ENCODE peak calls at places on chromosome 21, in six cellular contexts. A is upper lobe of right lung; S is HepG2; Q is CD4-positive, alpha-beta memory T cell; V is IMR-90; E is tibial nerve. N is an unnamed sample.

GRCh38 chr21:36785615-36786014 is 86.7 kb downstream of the SIM2 start:
- DNase-seq in Q (no peak), E (no peak), S (no peak), V (peak; percentile 25), A (no peak), N (no peak)

GRCh38 chr21:39180429-39181019 is 2.7 kb downstream of the PSMG1 start:
- DNase-seq in V (no peak), E (no peak), Q (peak; percentile 19), A (no peak), S (no peak), N (no peak)

GRCh38 chr21:25179116-25179515 is 428.2 kb downstream of the MRPL39 start:
- DNase-seq in V (peak; percentile 30), A (no peak), Q (no peak), S (no peak), E (no peak), N (no peak)

GRCh38 chr21:36841866-36842265 is 124.6 kb downstream of the HLCS start:
- DNase-seq in A (no peak), Q (no peak), S (no peak), V (peak; percentile 81), E (no peak), N (no peak)

GRCh38 chr21:29163381-29164115 is 33.1 kb downstream of the MAP3K7CL start:
- DNase-seq in Q (no peak), E (no peak), V (no peak), A (no peak), S (no peak), N (no peak)

GRCh38 chr21:29181799-29182470 is 51.5 kb downstream of the MAP3K7CL start:
- DNase-seq in S (peak; percentile 40), Q (no peak), E (no peak), V (peak; percentile 95), A (no peak), N (no peak)

GRCh38 chr21:25970254-25970930 is 200.2 kb downstream of the APP start:
- DNase-seq in A (no peak), Q (no peak), E (no peak), V (no peak), S (no peak), N (no peak)

GRCh38 chr21:24353492-24353891 is 1253.8 kb downstream of the MRPL39 start:
- DNase-seq in S (no peak), V (no peak), A (no peak), Q (no peak), E (no peak), N (no peak)

GRCh38 chr21:37207441-37208009 is 59.6 kb downstream of the VPS26C start:
- DNase-seq in V (no peak), A (no peak), S (peak; percentile 93), E (no peak), Q (no peak), N (no peak)

GRCh38 chr21:25790122-25790951 is 55.6 kb downstream of the GABPA start:
- DNase-seq in V (peak; percentile 41), Q (peak; percentile 9), S (peak; percentile 19), E (no peak), A (no peak), N (no peak)

GRCh38 chr21:10273196-10273595 is 248.2 kb upstream of the TPTE start:
- DNase-seq in V (no peak), Q (no peak), S (no peak), E (no peak), A (no peak), N (no peak)

GRCh38 chr21:38188037-38188436 is 68.8 kb upstream of the KCNJ15 start:
- DNase-seq in A (no peak), V (no peak), E (no peak), S (no peak), Q (no peak), N (no peak)

GRCh38 chr21:45989355-45990048 is 7.9 kb downstream of the COL6A1 start:
- DNase-seq in S (no peak), E (peak; percentile 11), Q (no peak), V (no peak), A (peak; percentile 66), N (no peak)

GRCh38 chr21:39183272-39184049 is at the start of gene PSMG1:
- DNase-seq in Q (peak; percentile 94), S (peak; percentile 88), E (peak; percentile 91), V (peak; percentile 90), A (peak; percentile 99), N (peak; percentile 89)

GRCh38 chr21:15742694-15743093 is 12.9 kb downstream of the USP25 start:
- DNase-seq in A (no peak), Q (no peak), E (no peak), V (no peak), S (no peak), N (no peak)

GRCh38 chr21:31509108-31510017 is 150.1 kb upstream of the SOD1 start:
- DNase-seq in V (no peak), S (peak; percentile 18), A (no peak), E (no peak), Q (peak; percentile 57), N (peak; percentile 59)

GRCh38 chr21:36330904-36331303 is 10.9 kb downstream of the MORC3 start:
- DNase-seq in Q (peak; percentile 53), S (peak; percentile 51), E (no peak), V (peak; percentile 60), A (no peak), N (peak; percentile 41)

GRCh38 chr21:28761709-28762356 is 230.8 kb downstream of the LTN1 start:
- DNase-seq in V (peak; percentile 52), A (no peak), Q (no peak), S (no peak), E (no peak), N (no peak)

GRCh38 chr21:32270748-32271147 is 8.1 kb downstream of the MIS18A start:
- DNase-seq in V (no peak), Q (no peak), A (no peak), S (no peak), E (no peak), N (no peak)

GRCh38 chr21:46041183-46041582 is 56.7 kb upstream of the COL6A2 start:
- DNase-seq in A (no peak), V (no peak), S (no peak), Q (no peak), E (no peak), N (no peak)

DNA sequence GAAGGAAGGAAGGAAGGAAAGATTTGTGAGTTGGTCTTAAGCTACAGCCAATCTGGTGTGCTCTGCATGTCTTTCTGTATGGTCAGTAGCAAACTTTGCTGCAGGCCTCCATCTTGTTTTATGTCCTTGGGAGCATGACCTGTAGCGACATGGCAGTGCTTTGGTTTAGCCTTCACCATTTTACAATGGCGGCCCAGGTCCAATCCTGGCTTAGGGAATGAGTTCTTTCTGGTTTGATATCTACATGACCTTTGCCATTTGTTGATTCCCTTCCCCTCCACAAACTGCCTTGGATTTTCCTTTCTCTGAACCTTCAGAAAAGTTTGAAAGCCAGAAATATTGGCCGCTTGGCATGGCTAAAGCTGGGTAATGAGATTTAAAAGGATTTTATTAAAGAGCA is 30.5 kb upstream of the TSPEAR start:
- DNase-seq in S (no peak), A (no peak), V (no peak), Q (no peak), E (no peak), N (no peak)
- H3K9me3 ChIP-seq in S (no peaks in the 10 kb centered on the region), A (no peaks in the 10 kb centered on the region), V (peaks cover 28% of the 10 kb centered on the region), Q (no peaks in the 10 kb centered on the region), E (no peaks in the 10 kb centered on the region), N (no peaks in the 10 kb centered on the region)

GRCh38 chr21:41558842-41559241 is 50.9 kb upstream of the TMPRSS2 start:
- DNase-seq in V (no peak), Q (no peak), S (no peak), A (no peak), E (no peak), N (no peak)

GRCh38 chr21:41557884-41558283 is 49.9 kb upstream of the TMPRSS2 start:
- DNase-seq in E (no peak), Q (no peak), V (no peak), A (no peak), S (peak; percentile 18), N (no peak)

GRCh38 chr21:41559658-41560599 is 52.0 kb upstream of the TMPRSS2 start:
- DNase-seq in S (no peak), V (no peak), A (no peak), E (no peak), Q (no peak), N (no peak)

GRCh38 chr21:41552254-41552653 is 44.3 kb upstream of the TMPRSS2 start:
- DNase-seq in S (no peak), V (no peak), Q (no peak), A (no peak), E (no peak), N (no peak)

GRCh38 chr21:41555053-41555452 is 47.1 kb upstream of the TMPRSS2 start:
- DNase-seq in S (no peak), A (no peak), E (no peak), V (no peak), Q (no peak), N (no peak)
- H3K9me3 ChIP-seq in S (no peaks in the 10 kb centered on the region), A (no peaks in the 10 kb centered on the region), E (no peaks in the 10 kb centered on the region), V (no peaks in the 10 kb centered on the region), Q (no peaks in the 10 kb centered on the region), N (no peaks in the 10 kb centered on the region)

GRCh38 chr21:42493109-42494060 is 2.6 kb downstream of the RSPH1 start:
- DNase-seq in V (no peak), A (no peak), S (no peak), E (no peak), Q (no peak), N (no peak)

GRCh38 chr21:42489006-42489563 is 6.9 kb downstream of the RSPH1 start:
- DNase-seq in A (no peak), E (no peak), S (no peak), V (no peak), Q (no peak), N (no peak)

GRCh38 chr21:42490735-42491134 is 5.3 kb downstream of the RSPH1 start:
- DNase-seq in Q (no peak), S (no peak), V (no peak), E (no peak), A (no peak), N (no peak)

GRCh38 chr21:42489991-42490390 is 6.0 kb downstream of the RSPH1 start:
- DNase-seq in A (no peak), Q (no peak), S (no peak), V (no peak), E (no peak), N (no peak)

DNA sequence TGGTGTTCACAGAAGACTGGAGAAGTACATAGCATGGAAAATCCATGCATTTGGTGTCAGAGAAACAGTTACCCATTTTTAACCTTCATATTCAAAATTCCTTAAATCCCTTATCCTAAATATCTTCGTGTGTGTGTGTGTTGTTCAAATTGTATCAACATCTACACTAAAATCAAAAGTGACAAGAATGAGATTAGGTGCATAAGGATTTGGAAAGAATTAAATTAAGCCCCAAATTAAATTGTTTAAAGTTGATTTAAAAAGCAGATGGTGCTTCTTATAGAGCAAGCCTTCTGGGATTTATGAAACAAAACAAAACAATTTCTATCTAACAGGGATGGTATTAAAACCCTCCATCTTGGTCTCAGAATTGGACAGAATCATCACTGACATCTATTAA is 4.7 kb downstream of the RSPH1 start:
- DNase-seq in V (no peak), Q (no peak), E (no peak), A (no peak), S (no peak), N (no peak)
- H3K9me3 ChIP-seq in V (no peaks in the 10 kb centered on the region), Q (no peaks in the 10 kb centered on the region), E (no peaks in the 10 kb centered on the region), A (no peaks in the 10 kb centered on the region), S (peaks cover 5% of the 10 kb centered on the region), N (no peaks in the 10 kb centered on the region)

GRCh38 chr21:7916329-7917303 is 2604.8 kb upstream of the TPTE start:
- DNase-seq in S (no peak), E (no peak), V (no peak), A (no peak), Q (no peak), N (no peak)

DNA sequence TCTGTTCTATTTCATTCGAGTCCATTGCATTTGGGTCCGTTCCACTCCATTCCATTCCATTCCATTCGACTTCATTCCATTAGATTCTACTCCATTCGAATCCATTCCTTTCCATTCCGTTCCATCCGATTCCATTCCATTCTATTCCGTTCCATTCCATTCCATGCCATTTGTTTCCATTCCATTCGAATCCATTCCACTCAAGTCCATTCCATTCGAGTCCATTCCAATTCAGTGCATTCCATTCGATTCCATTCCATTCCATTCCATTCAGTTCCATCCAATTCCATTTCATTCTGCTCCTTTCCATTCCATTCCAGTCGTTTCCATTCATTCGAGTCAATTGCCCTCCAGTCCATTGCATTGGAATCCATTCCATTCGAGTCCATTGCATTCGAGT is 2603.7 kb upstream of the TPTE start:
- DNase-seq in E (no peak), A (no peak), Q (no peak), V (peak; percentile 35), S (no peak), N (no peak)
- H3K9me3 ChIP-seq in E (peaks cover 5% of the 10 kb centered on the region), A (peaks cover 34% of the 10 kb centered on the region), Q (peaks cover 44% of the 10 kb centered on the region), V (peaks cover 35% of the 10 kb centered on the region), S (no peaks in the 10 kb centered on the region), N (peaks cover 21% of the 10 kb centered on the region)